ENCODE peak calls at places on chromosomes 13 and 19, in seven cellular contexts. S is endothelial cell; U is stomach; R is CD8-positive, alpha-beta T cell; N is AG09319; E is RWPE1; M is thoracic aorta. V is an unnamed sample.

GRCh38 chr19:571127-571974 is 1.0 kb upstream of the BSG start:
- DNase-seq in R (peak), N (no peak), S (peak), M (no peak), U (peak), E (no peak), V (peak)

GRCh38 chr19:15633122-15633521 is 7.6 kb upstream of the CYP4F3 start:
- DNase-seq in M (no peak), U (no peak), E (no peak), S (no peak), R (no peak), N (no peak), V (no peak)

GRCh38 chr13:111474136-111475002 is 153.9 kb downstream of the TEX29 start:
- DNase-seq in M (no peak), R (no peak), E (peak), U (no peak), N (no peak), S (peak), V (no peak)

GRCh38 chr19:14409157-14410053 is 9.7 kb downstream of the DDX39A start:
- DNase-seq in S (no peak), M (no peak), R (peak), E (no peak), U (no peak), N (no peak), V (no peak)

GRCh38 chr13:64471916-64472315 is 2758.2 kb downstream of the PCDH9 start:
- DNase-seq in S (no peak), R (no peak), M (no peak), N (no peak), U (no peak), E (peak), V (no peak)

GRCh38 chr19:53818756-53819155 is 5.4 kb downstream of the NLRP12 start:
- DNase-seq in S (no peak), N (no peak), R (no peak), E (no peak), M (no peak), U (no peak), V (no peak)

GRCh38 chr19:40667602-40668001 is 22.8 kb downstream of the NUMBL start:
- DNase-seq in E (no peak), N (no peak), S (no peak), U (no peak), R (no peak), M (no peak), V (no peak)

GRCh38 chr13:99468971-99469545 is 32.2 kb upstream of the TM9SF2 start:
- DNase-seq in U (no peak), N (no peak), R (no peak), M (no peak), S (no peak), E (no peak), V (no peak)

GRCh38 chr13:113109151-113110047 is 3.8 kb downstream of the F7 start:
- DNase-seq in U (no peak), R (no peak), M (no peak), N (no peak), E (no peak), S (no peak), V (no peak)

GRCh38 chr19:42544146-42544545 is 15.9 kb upstream of the CEACAM1 start:
- DNase-seq in R (no peak), S (no peak), E (no peak), U (no peak), M (no peak), N (no peak), V (no peak)

GRCh38 chr13:34857561-34857960 is 84.5 kb upstream of the NBEA start:
- DNase-seq in R (no peak), M (no peak), U (no peak), S (no peak), N (no peak), E (no peak), V (no peak)

GRCh38 chr19:37969695-37970094 is 62.7 kb downstream of the SIPA1L3 start:
- DNase-seq in S (no peak), U (no peak), M (no peak), R (no peak), E (no peak), N (no peak), V (no peak)

GRCh38 chr19:43618921-43619261 is 538 bp downstream of the ZNF428 start:
- DNase-seq in N (no peak), E (peak), M (no peak), U (no peak), S (peak), R (peak), V (no peak)

GRCh38 chr13:79382545-79383275 is 23.3 kb downstream of the RBM26 start:
- DNase-seq in E (peak), M (no peak), U (no peak), N (no peak), S (no peak), R (no peak), V (no peak)

GRCh38 chr13:43089912-43090498 is 66.6 kb downstream of the DNAJC15 start:
- DNase-seq in R (no peak), E (no peak), N (no peak), S (no peak), M (no peak), U (no peak), V (no peak)

GRCh38 chr13:42685762-42686560 is 95.4 kb upstream of the FAM216B start:
- DNase-seq in E (no peak), M (no peak), S (no peak), N (no peak), R (no peak), U (no peak), V (no peak)

GRCh38 chr19:13044160-13044853 is 49.0 kb downstream of the NFIX start:
- DNase-seq in M (no peak), R (peak), E (no peak), U (no peak), S (no peak), N (no peak), V (no peak)

GRCh38 chr19:13957107-13957506 is 4.8 kb downstream of the DCAF15 start:
- DNase-seq in E (no peak), U (no peak), M (no peak), N (no peak), R (no peak), S (no peak), V (no peak)

GRCh38 chr13:99370476-99371272 is 63.5 kb upstream of the GPR183 start:
- DNase-seq in U (no peak), R (peak), E (no peak), S (no peak), M (no peak), N (no peak), V (no peak)

GRCh38 chr13:27481766-27482165 is 31.4 kb upstream of the MTIF3 start:
- DNase-seq in R (peak), E (peak), M (no peak), N (no peak), S (peak), U (peak), V (no peak)

GRCh38 chr19:53903055-53903680 is 5.9 kb upstream of the CACNG7 start:
- DNase-seq in R (peak), E (peak), M (no peak), S (no peak), N (peak), U (no peak), V (no peak)

GRCh38 chr19:35017507-35017906 is 12.8 kb upstream of the SCN1B start:
- DNase-seq in N (no peak), R (no peak), M (no peak), S (no peak), E (no peak), U (no peak), V (no peak)

GRCh38 chr13:88031980-88032562 is 360.9 kb downstream of the SLITRK5 start:
- DNase-seq in R (no peak), S (no peak), U (no peak), E (peak), M (no peak), N (no peak), V (no peak)

GRCh38 chr19:13215572-13216380 is 65.6 kb downstream of the IER2 start:
- DNase-seq in U (no peak), E (peak), R (no peak), N (no peak), M (no peak), S (no peak), V (peak)

GRCh38 chr13:99536023-99536422 is 34.8 kb downstream of the TM9SF2 start:
- DNase-seq in U (no peak), S (no peak), M (no peak), N (no peak), R (no peak), E (no peak), V (no peak)

GRCh38 chr13:73162912-73163911 is 104.4 kb downstream of the KLF5 start:
- DNase-seq in E (no peak), S (no peak), U (no peak), M (no peak), R (no peak), N (no peak), V (no peak)

GRCh38 chr19:9078651-9079050 is 8.2 kb upstream of the OR1M1 start:
- DNase-seq in R (no peak), S (no peak), M (no peak), E (no peak), U (no peak), N (no peak), V (no peak)

GRCh38 chr19:6811906-6812305 is 39.4 kb downstream of the VAV1 start:
- DNase-seq in M (no peak), E (peak), N (peak), S (no peak), U (no peak), R (no peak), V (no peak)

GRCh38 chr19:6272411-6272791 is 7.4 kb downstream of the MLLT1 start:
- DNase-seq in S (no peak), M (no peak), N (no peak), E (no peak), R (no peak), U (no peak), V (no peak)

GRCh38 chr19:38933544-38933943 is 2.8 kb downstream of the MRPS12 start:
- DNase-seq in U (no peak), M (no peak), S (no peak), E (no peak), R (no peak), N (no peak), V (no peak)

GRCh38 chr19:33156354-33156753 is 24.4 kb downstream of the WDR88 start:
- DNase-seq in S (no peak), R (no peak), N (no peak), E (no peak), U (no peak), M (no peak), V (no peak)

GRCh38 chr13:40340368-40341085 is 325.9 kb downstream of the FOXO1 start:
- DNase-seq in S (no peak), R (no peak), N (no peak), M (no peak), U (no peak), E (no peak), V (no peak)
- TF ChIP-seq CTCF in S (no peak), R (no peak), N (no peak), M (no peak), U (no peak), E (no peak), V (no peak)

DNA sequence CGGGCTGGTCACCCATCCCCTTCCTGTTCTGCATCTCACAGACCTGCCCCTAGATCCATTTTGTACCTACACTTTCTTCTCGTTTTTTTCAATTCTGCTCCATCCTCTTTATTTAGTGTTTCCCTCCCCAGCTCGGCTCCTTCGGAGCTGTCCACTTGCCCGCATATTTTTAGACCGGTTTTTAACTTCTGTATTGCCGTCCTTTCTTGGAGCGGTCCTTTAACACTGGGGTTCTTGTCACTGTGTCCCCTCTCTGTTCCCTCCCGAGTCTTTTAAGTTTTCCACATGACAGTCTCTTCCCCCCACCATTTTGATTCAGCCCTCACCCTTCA is 1.7 kb downstream of the ARHGAP35 start:
- DNase-seq in N (no peak), S (no peak), U (no peak), M (no peak), R (no peak), E (no peak), V (no peak)
- TF ChIP-seq CTCF in N (no peak), S (no peak), U (no peak), M (no peak), R (no peak), E (no peak), V (no peak)

GRCh38 chr19:30672926-30673325 is 300.7 kb downstream of the ZNF536 start:
- DNase-seq in E (no peak), S (no peak), N (no peak), U (peak), M (no peak), R (no peak), V (no peak)
- TF ChIP-seq CTCF in E (no peak), S (no peak), N (no peak), U (no peak), M (no peak), R (no peak), V (no peak)

GRCh38 chr13:25192936-25193335 is 20.8 kb upstream of the AMER2 start:
- DNase-seq in M (no peak), S (no peak), R (no peak), E (no peak), U (no peak), N (no peak), V (no peak)
- TF ChIP-seq CTCF in M (no peak), S (no peak), R (no peak), E (no peak), U (no peak), N (no peak), V (no peak)

V was measured in activated B cell treated with CpG ODN at 0.5 μM for 24 hours.